ENCODE peak calls at places on chromosomes 16 and 17, in six cellular contexts. I is GM03348; G is left colon; T is activated T-helper 1 cell treated with anti-CD3 and anti-CD28 coated beads, Interleukin-12 subunit alpha, Interleukin-12 subunit beta, Interleukin-2, Interleukin-4 antibody, amounts not matched to agents 30 ng/mL and 10 ng/mL and 1 ng/mL, durations not matched to agents 14 hours and 24 hours and 36 hours; Y is mucosa of gallbladder; M is AG04450. V is an unnamed sample.

GRCh38 chr17:5642752-5643151 is 58.4 kb upstream of the NLRP1 start:
- DNase-seq in T (no peak), M (no peak), G (no peak), Y (no peak), I (no peak), V (no peak)

GRCh38 chr16:69513180-69513966 is 52.4 kb upstream of the NFAT5 start:
- DNase-seq in Y (no peak), M (peak; percentile 10), G (no peak), T (no peak), I (peak; percentile 71), V (no peak)

GRCh38 chr16:84919267-84919666 is 92.1 kb downstream of the ZDHHC7 start:
- DNase-seq in T (no peak), G (no peak), I (no peak), Y (no peak), M (no peak), V (no peak)

GRCh38 chr17:12605222-12605621 is 60.5 kb upstream of the MYOCD start:
- DNase-seq in I (peak; percentile 54), G (peak; percentile 25), Y (no peak), M (no peak), T (no peak), V (no peak)

GRCh38 chr16:2838928-2839327 is 8.8 kb downstream of the ZG16B start:
- DNase-seq in Y (peak; percentile 41), T (peak; percentile 19), M (peak; percentile 65), G (peak; percentile 74), I (peak; percentile 89), V (peak; percentile 91)

GRCh38 chr16:67685388-67686112 is 18.9 kb downstream of the C16orf86 start:
- DNase-seq in T (no peak), Y (no peak), M (no peak), G (no peak), I (no peak), V (no peak)

GRCh38 chr16:81623365-81624102 is 155.6 kb upstream of the PLCG2 start:
- DNase-seq in G (peak; percentile 52), T (peak; percentile 42), M (no peak), I (peak; percentile 68), Y (peak; percentile 56), V (peak; percentile 54)

GRCh38 chr16:17362946-17363345 is 107.8 kb downstream of the XYLT1 start:
- DNase-seq in I (no peak), Y (no peak), G (no peak), M (no peak), T (no peak), V (no peak)

GRCh38 chr17:3029213-3029913 is 34.0 kb downstream of the OR1D5 start:
- DNase-seq in G (no peak), I (no peak), T (no peak), M (no peak), Y (no peak), V (no peak)

GRCh38 chr16:78478267-78478821 is 378.9 kb downstream of the WWOX start:
- DNase-seq in Y (no peak), G (no peak), I (no peak), M (no peak), T (no peak), V (no peak)

GRCh38 chr17:75724016-75725003 is 3.1 kb downstream of the ITGB4 start:
- DNase-seq in M (no peak), G (peak; percentile 38), T (no peak), I (no peak), Y (no peak), V (no peak)

GRCh38 chr17:41428591-41429326 is 4.4 kb upstream of the KRT37 start:
- DNase-seq in M (no peak), G (no peak), I (no peak), Y (no peak), T (no peak), V (peak; percentile 38)

GRCh38 chr17:46122486-46122871 is 70.8 kb downstream of the KANSL1 start:
- DNase-seq in I (no peak), Y (no peak), M (no peak), T (no peak), G (no peak), V (no peak)

GRCh38 chr17:28727727-28728363 is 743 bp upstream of the NEK8 start:
- DNase-seq in M (no peak), I (peak; percentile 31), G (peak; percentile 80), T (peak; percentile 85), Y (peak; percentile 47), V (no peak)

GRCh38 chr17:65355246-65355645 is 206.2 kb downstream of the AXIN2 start:
- DNase-seq in T (no peak), M (no peak), G (no peak), Y (no peak), I (no peak), V (no peak)

GRCh38 chr17:19244357-19244756 is 7.2 kb downstream of the EPN2 start:
- DNase-seq in Y (no peak), M (no peak), G (no peak), I (no peak), T (no peak), V (no peak)

GRCh38 chr16:48687421-48688038 is 77.5 kb upstream of the N4BP1 start:
- DNase-seq in Y (peak; percentile 44), T (peak; percentile 16), G (peak; percentile 42), M (peak; percentile 29), I (peak; percentile 86), V (peak; percentile 60)

GRCh38 chr17:58525239-58525638 is 10.8 kb upstream of the MTMR4 start:
- DNase-seq in T (no peak), I (peak; percentile 88), Y (peak; percentile 43), M (peak; percentile 55), G (no peak), V (peak; percentile 82)

GRCh38 chr17:42817866-42818265 is 6.2 kb downstream of the BECN1 start:
- DNase-seq in Y (no peak), T (no peak), M (no peak), G (no peak), I (no peak), V (peak; percentile 26)

GRCh38 chr17:64412944-64413381 is 22.3 kb upstream of the PECAM1 start:
- DNase-seq in M (no peak), T (no peak), I (no peak), G (no peak), Y (no peak), V (no peak)

GRCh38 chr16:3431779-3432219 is 11.5 kb downstream of the ZNF597 start:
- DNase-seq in G (peak; percentile 43), T (no peak), I (no peak), M (no peak), Y (peak; percentile 38), V (no peak)

GRCh38 chr16:68072038-68072695 is 13.0 kb upstream of the NFATC3 start:
- DNase-seq in I (peak; percentile 55), G (peak; percentile 63), Y (peak; percentile 71), M (no peak), T (no peak), V (no peak)